ENCODE peak calls at places on chromosomes 5 and 9, in eight cellular contexts. L is NB4, M is sigmoid colon, A is vagina, C is heart left ventricle, F is ovary, T is HCT116, Q is upper lobe of left lung. O is an unnamed sample.

GRCh38 chr9:35277649-35278359 is 116.0 kb downstream of the UNC13B start:
- DNase-seq in L (no peak), M (no peak), A (no peak), C (peak; percentile 8), F (no peak), T (no peak), Q (no peak), O (no peak)

GRCh38 chr5:92460505-92460904 is 1077.4 kb upstream of the ARRDC3 start:
- DNase-seq in L (no peak), M (no peak), A (no peak), C (no peak), F (no peak), T (no peak), Q (no peak), O (no peak)

GRCh38 chr5:58114324-58114723 is 345.6 kb downstream of the PLK2 start:
- DNase-seq in L (no peak), M (no peak), A (no peak), C (no peak), F (no peak), T (no peak), Q (no peak), O (no peak)

GRCh38 chr5:168162464-168162863 is 129.0 kb upstream of the WWC1 start:
- DNase-seq in L (no peak), M (no peak), A (no peak), C (no peak), F (no peak), T (no peak), Q (peak; percentile 32), O (no peak)

GRCh38 chr9:121326130-121326838 is 43.8 kb downstream of the STOM start:
- DNase-seq in L (no peak), M (peak; percentile 98), A (no peak), C (peak; percentile 93), F (peak; percentile 70), T (no peak), Q (peak; percentile 91), O (peak; percentile 87)

GRCh38 chr9:93057024-93057702 is 1.3 kb upstream of the SUSD3 start:
- DNase-seq in L (no peak), M (no peak), A (no peak), C (no peak), F (peak; percentile 62), T (no peak), Q (no peak), O (no peak)

GRCh38 chr9:99922711-99923030 is 16.2 kb downstream of the STX17 start:
- DNase-seq in L (no peak), M (no peak), A (no peak), C (no peak), F (no peak), T (no peak), Q (no peak), O (no peak)

GRCh38 chr5:28954074-28954473 is 1915.7 kb upstream of the CDH9 start:
- DNase-seq in L (no peak), M (no peak), A (no peak), C (no peak), F (no peak), T (no peak), Q (no peak), O (no peak)

GRCh38 chr9:133604214-133604613 is 5.0 kb downstream of the FAM163B start:
- DNase-seq in L (peak; percentile 41), M (no peak), A (no peak), C (no peak), F (no peak), T (no peak), Q (no peak), O (no peak)

GRCh38 chr5:60143912-60144311 is 250.4 kb upstream of the PDE4D start:
- DNase-seq in L (no peak), M (no peak), A (no peak), C (no peak), F (no peak), T (no peak), Q (no peak), O (no peak)

GRCh38 chr5:16869821-16870796 is 66.0 kb downstream of the MYO10 start:
- DNase-seq in L (no peak), M (no peak), A (no peak), C (no peak), F (no peak), T (peak; percentile 71), Q (no peak), O (no peak)

GRCh38 chr5:142894315-142894714 is 124.1 kb downstream of the ARHGAP26 start:
- DNase-seq in L (no peak), M (no peak), A (no peak), C (no peak), F (no peak), T (no peak), Q (no peak), O (no peak)

GRCh38 chr5:37844004-37844403 is 4.2 kb upstream of the GDNF start:
- DNase-seq in L (no peak), M (no peak), A (no peak), C (no peak), F (no peak), T (no peak), Q (no peak), O (no peak)

GRCh38 chr5:65769539-65769938 is 47.5 kb downstream of the NLN start:
- DNase-seq in L (no peak), M (no peak), A (no peak), C (no peak), F (no peak), T (peak; percentile 2), Q (no peak), O (no peak)

GRCh38 chr5:82847564-82847963 is 229.6 kb downstream of the TMEM167A start:
- DNase-seq in L (no peak), M (no peak), A (no peak), C (no peak), F (no peak), T (no peak), Q (no peak), O (no peak)

GRCh38 chr9:87659534-87660419 is 66.1 kb upstream of the CTSL start:
- DNase-seq in L (no peak), M (no peak), A (no peak), C (no peak), F (no peak), T (no peak), Q (peak; percentile 73), O (no peak)

GRCh38 chr9:87656485-87656884 is 69.4 kb upstream of the CTSL start:
- DNase-seq in L (no peak), M (no peak), A (peak; percentile 31), C (no peak), F (no peak), T (no peak), Q (no peak), O (no peak)

GRCh38 chr9:87657190-87657589 is 68.7 kb upstream of the CTSL start:
- DNase-seq in L (no peak), M (no peak), A (peak; percentile 43), C (no peak), F (no peak), T (no peak), Q (no peak), O (no peak)

GRCh38 chr9:87655731-87656130 is 70.2 kb upstream of the CTSL start:
- DNase-seq in L (no peak), M (no peak), A (no peak), C (no peak), F (no peak), T (no peak), Q (no peak), O (no peak)

GRCh38 chr9:87657893-87658292 is 68.0 kb upstream of the CTSL start:
- DNase-seq in L (no peak), M (no peak), A (no peak), C (no peak), F (no peak), T (no peak), Q (peak; percentile 33), O (no peak)
- TF ChIP-seq CTCF in L (no peak), M (no peak), A (no peak), C (no peak), F (no peak), T (no peak), Q (no peak), O (no peak)

GRCh38 chr5:31531543-31531887 is 378 bp downstream of the DROSHA start:
- DNase-seq in L (peak; percentile 51), M (peak; percentile 67), A (no peak), C (no peak), F (peak; percentile 39), T (no peak), Q (peak; percentile 76), O (peak; percentile 39)

GRCh38 chr5:31536873-31537272 is 4.8 kb downstream of the C5orf22 start:
- DNase-seq in L (no peak), M (no peak), A (no peak), C (no peak), F (no peak), T (no peak), Q (no peak), O (no peak)

GRCh38 chr5:31530541-31531265 is 1.2 kb downstream of the DROSHA start:
- DNase-seq in L (peak; percentile 71), M (no peak), A (no peak), C (no peak), F (no peak), T (no peak), Q (no peak), O (no peak)

GRCh38 chr5:31534527-31535046 is 2.5 kb downstream of the C5orf22 start:
- DNase-seq in L (no peak), M (no peak), A (no peak), C (no peak), F (no peak), T (no peak), Q (no peak), O (no peak)

GRCh38 chr5:31531888-31532710 is at the start of the genes C5orf22 and DROSHA:
- DNase-seq in L (peak; percentile 99), M (peak; percentile 98), A (no peak), C (peak; percentile 96), F (peak; percentile 96), T (peak; percentile 91), Q (peak; percentile 92), O (peak; percentile 97)
- TF ChIP-seq POLR2A in L (peak; percentile 89), M (peak; percentile 56), A (no peak), C (peak; percentile 80), F (no peak), T (peak; percentile 77), Q (peak; percentile 61), O (peak; percentile 59)

GRCh38 chr5:157327771-157328170 is 61.8 kb downstream of the CYFIP2 start:
- DNase-seq in L (no peak), M (no peak), A (no peak), C (no peak), F (no peak), T (no peak), Q (no peak), O (no peak)

GRCh38 chr5:157331807-157332206 is 65.9 kb downstream of the CYFIP2 start:
- DNase-seq in L (no peak), M (no peak), A (no peak), C (no peak), F (no peak), T (no peak), Q (no peak), O (no peak)

GRCh38 chr5:157326440-157327023 is 60.6 kb downstream of the CYFIP2 start:
- DNase-seq in L (no peak), M (no peak), A (no peak), C (no peak), F (no peak), T (no peak), Q (no peak), O (no peak)

GRCh38 chr5:157324237-157324636 is 58.3 kb downstream of the CYFIP2 start:
- DNase-seq in L (peak; percentile 33), M (no peak), A (no peak), C (no peak), F (no peak), T (no peak), Q (no peak), O (no peak)

GRCh38 chr5:157328277-157328912 is 62.5 kb downstream of the CYFIP2 start:
- DNase-seq in L (peak; percentile 95), M (peak; percentile 84), A (no peak), C (peak; percentile 68), F (peak; percentile 69), T (peak; percentile 58), Q (no peak), O (peak; percentile 61)
- H3K4me3 ChIP-seq in L (peak overlapping the region; percentile 51), M (peak overlapping the region; percentile 35), A (peak overlapping the region; percentile 11), C (no peak overlapping the region), F (peak overlapping the region; percentile 2), T (no peak overlapping the region), Q (no peak overlapping the region), O (peak overlapping the region; percentile 26)

GRCh38 chr5:1134478-1134877 is 22.6 kb upstream of the SLC12A7 start:
- DNase-seq in L (no peak), M (no peak), A (no peak), C (no peak), F (no peak), T (no peak), Q (no peak), O (no peak)
- TF ChIP-seq CTCF in L (no peak), M (no peak), A (no peak), C (no peak), F (no peak), T (no peak), Q (peak; percentile 16), O (peak; percentile 40)

O was measured in right lobe of liver.